ENCODE peak calls at places on chromosomes 2 and 18, in six cellular contexts. One of them, this sample, is unnamed.

GRCh38 chr2:240472078-240472790 is 36.8 kb downstream of the GPC1 start:
- DNase-seq in T-helper 2 cell: no peak
- DNase-seq in stimulated activated CD4-positive, alpha-beta T cell treated with anti-CD3 and anti-CD28 coated beads, Interleukin-2, amount 100 ng/mL, for 48 hours: no peak
- DNase-seq in psoas muscle: no peak
- DNase-seq in adipocyte: no peak
- DNase-seq in NCI-H1048: no peak
- DNase-seq in this sample: no peak

GRCh38 chr2:24404582-24404981 is 44.2 kb upstream of the ITSN2 start:
- DNase-seq in T-helper 2 cell: no peak
- DNase-seq in stimulated activated CD4-positive, alpha-beta T cell treated with anti-CD3 and anti-CD28 coated beads, Interleukin-2, amount 100 ng/mL, for 48 hours: no peak
- DNase-seq in psoas muscle: peak; percentile 62
- DNase-seq in adipocyte: no peak
- DNase-seq in NCI-H1048: no peak
- DNase-seq in this sample: no peak

GRCh38 chr2:44245068-44245861 is 30.0 kb upstream of the SLC3A1 start:
- DNase-seq in T-helper 2 cell: no peak
- DNase-seq in stimulated activated CD4-positive, alpha-beta T cell treated with anti-CD3 and anti-CD28 coated beads, Interleukin-2, amount 100 ng/mL, for 48 hours: no peak
- DNase-seq in psoas muscle: no peak
- DNase-seq in adipocyte: peak; percentile 30
- DNase-seq in NCI-H1048: no peak
- DNase-seq in this sample: peak; percentile 92

GRCh38 chr2:236776695-236777251 is 207.1 kb downstream of the ACKR3 start:
- DNase-seq in T-helper 2 cell: no peak
- DNase-seq in stimulated activated CD4-positive, alpha-beta T cell treated with anti-CD3 and anti-CD28 coated beads, Interleukin-2, amount 100 ng/mL, for 48 hours: no peak
- DNase-seq in psoas muscle: no peak
- DNase-seq in adipocyte: peak; percentile 80
- DNase-seq in NCI-H1048: no peak
- DNase-seq in this sample: no peak

GRCh38 chr18:49340446-49340845 is 120.0 kb downstream of the DYM start:
- DNase-seq in T-helper 2 cell: no peak
- DNase-seq in stimulated activated CD4-positive, alpha-beta T cell treated with anti-CD3 and anti-CD28 coated beads, Interleukin-2, amount 100 ng/mL, for 48 hours: no peak
- DNase-seq in psoas muscle: no peak
- DNase-seq in adipocyte: peak; percentile 17
- DNase-seq in NCI-H1048: no peak
- DNase-seq in this sample: no peak

GRCh38 chr2:212537311-212538155 is 1.1 kb downstream of the ERBB4 start:
- DNase-seq in T-helper 2 cell: no peak
- DNase-seq in stimulated activated CD4-positive, alpha-beta T cell treated with anti-CD3 and anti-CD28 coated beads, Interleukin-2, amount 100 ng/mL, for 48 hours: no peak
- DNase-seq in psoas muscle: peak; percentile 72
- DNase-seq in adipocyte: peak; percentile 45
- DNase-seq in NCI-H1048: no peak
- DNase-seq in this sample: no peak

GRCh38 chr2:105888625-105889024 is 143.9 kb downstream of the NCK2 start:
- DNase-seq in T-helper 2 cell: no peak
- DNase-seq in stimulated activated CD4-positive, alpha-beta T cell treated with anti-CD3 and anti-CD28 coated beads, Interleukin-2, amount 100 ng/mL, for 48 hours: no peak
- DNase-seq in psoas muscle: no peak
- DNase-seq in adipocyte: no peak
- DNase-seq in NCI-H1048: no peak
- DNase-seq in this sample: peak; percentile 48

GRCh38 chr2:226636586-226636985 is 163.0 kb downstream of the IRS1 start:
- DNase-seq in T-helper 2 cell: no peak
- DNase-seq in stimulated activated CD4-positive, alpha-beta T cell treated with anti-CD3 and anti-CD28 coated beads, Interleukin-2, amount 100 ng/mL, for 48 hours: no peak
- DNase-seq in psoas muscle: no peak
- DNase-seq in adipocyte: no peak
- DNase-seq in NCI-H1048: no peak
- DNase-seq in this sample: no peak

GRCh38 chr18:49691177-49691608 is 122.1 kb downstream of the ACAA2 start:
- DNase-seq in T-helper 2 cell: no peak
- DNase-seq in stimulated activated CD4-positive, alpha-beta T cell treated with anti-CD3 and anti-CD28 coated beads, Interleukin-2, amount 100 ng/mL, for 48 hours: no peak
- DNase-seq in psoas muscle: no peak
- DNase-seq in adipocyte: peak; percentile 72
- DNase-seq in NCI-H1048: no peak
- DNase-seq in this sample: peak; percentile 9

GRCh38 chr2:227643990-227644551 is 22.5 kb upstream of the SCYGR5 start:
- DNase-seq in T-helper 2 cell: no peak
- DNase-seq in stimulated activated CD4-positive, alpha-beta T cell treated with anti-CD3 and anti-CD28 coated beads, Interleukin-2, amount 100 ng/mL, for 48 hours: no peak
- DNase-seq in psoas muscle: no peak
- DNase-seq in adipocyte: no peak
- DNase-seq in NCI-H1048: no peak
- DNase-seq in this sample: no peak

GRCh38 chr2:211802611-211803010 is 736.0 kb downstream of the ERBB4 start:
- DNase-seq in T-helper 2 cell: no peak
- DNase-seq in stimulated activated CD4-positive, alpha-beta T cell treated with anti-CD3 and anti-CD28 coated beads, Interleukin-2, amount 100 ng/mL, for 48 hours: no peak
- DNase-seq in psoas muscle: no peak
- DNase-seq in adipocyte: no peak
- DNase-seq in NCI-H1048: no peak
- DNase-seq in this sample: no peak

GRCh38 chr2:23757686-23758433 is 169.1 kb downstream of the ATAD2B start:
- DNase-seq in T-helper 2 cell: no peak
- DNase-seq in stimulated activated CD4-positive, alpha-beta T cell treated with anti-CD3 and anti-CD28 coated beads, Interleukin-2, amount 100 ng/mL, for 48 hours: no peak
- DNase-seq in psoas muscle: no peak
- DNase-seq in adipocyte: peak; percentile 66
- DNase-seq in NCI-H1048: no peak
- DNase-seq in this sample: peak; percentile 88

GRCh38 chr2:66845307-66845706 is 410.4 kb downstream of the MEIS1 start:
- DNase-seq in T-helper 2 cell: no peak
- DNase-seq in stimulated activated CD4-positive, alpha-beta T cell treated with anti-CD3 and anti-CD28 coated beads, Interleukin-2, amount 100 ng/mL, for 48 hours: no peak
- DNase-seq in psoas muscle: no peak
- DNase-seq in adipocyte: no peak
- DNase-seq in NCI-H1048: no peak
- DNase-seq in this sample: no peak

GRCh38 chr2:174555998-174556397 is 41.6 kb downstream of the WIPF1 start:
- DNase-seq in T-helper 2 cell: no peak
- DNase-seq in stimulated activated CD4-positive, alpha-beta T cell treated with anti-CD3 and anti-CD28 coated beads, Interleukin-2, amount 100 ng/mL, for 48 hours: no peak
- DNase-seq in psoas muscle: no peak
- DNase-seq in adipocyte: no peak
- DNase-seq in NCI-H1048: no peak
- DNase-seq in this sample: no peak

GRCh38 chr18:55353806-55354205 is 234.2 kb downstream of the TCF4 start:
- DNase-seq in T-helper 2 cell: no peak
- DNase-seq in stimulated activated CD4-positive, alpha-beta T cell treated with anti-CD3 and anti-CD28 coated beads, Interleukin-2, amount 100 ng/mL, for 48 hours: no peak
- DNase-seq in psoas muscle: no peak
- DNase-seq in adipocyte: no peak
- DNase-seq in NCI-H1048: no peak
- DNase-seq in this sample: no peak

GRCh38 chr18:63016270-63016669 is 300.9 kb downstream of the PHLPP1 start:
- DNase-seq in T-helper 2 cell: peak; percentile 34
- DNase-seq in stimulated activated CD4-positive, alpha-beta T cell treated with anti-CD3 and anti-CD28 coated beads, Interleukin-2, amount 100 ng/mL, for 48 hours: peak; percentile 33
- DNase-seq in psoas muscle: no peak
- DNase-seq in adipocyte: peak; percentile 90
- DNase-seq in NCI-H1048: peak; percentile 57
- DNase-seq in this sample: peak; percentile 65

GRCh38 chr18:58493516-58494253 is 135.2 kb downstream of the ALPK2 start:
- DNase-seq in T-helper 2 cell: peak; percentile 20
- DNase-seq in stimulated activated CD4-positive, alpha-beta T cell treated with anti-CD3 and anti-CD28 coated beads, Interleukin-2, amount 100 ng/mL, for 48 hours: peak; percentile 69
- DNase-seq in psoas muscle: peak; percentile 80
- DNase-seq in adipocyte: peak; percentile 97
- DNase-seq in NCI-H1048: no peak
- DNase-seq in this sample: peak; percentile 85

GRCh38 chr2:229160180-229160579 is 110.9 kb downstream of the PID1 start:
- DNase-seq in T-helper 2 cell: no peak
- DNase-seq in stimulated activated CD4-positive, alpha-beta T cell treated with anti-CD3 and anti-CD28 coated beads, Interleukin-2, amount 100 ng/mL, for 48 hours: no peak
- DNase-seq in psoas muscle: no peak
- DNase-seq in adipocyte: no peak
- DNase-seq in NCI-H1048: no peak
- DNase-seq in this sample: peak; percentile 95

GRCh38 chr2:20110876-20111275 is 59.4 kb upstream of the LAPTM4A start:
- DNase-seq in T-helper 2 cell: no peak
- DNase-seq in stimulated activated CD4-positive, alpha-beta T cell treated with anti-CD3 and anti-CD28 coated beads, Interleukin-2, amount 100 ng/mL, for 48 hours: no peak
- DNase-seq in psoas muscle: no peak
- DNase-seq in adipocyte: no peak
- DNase-seq in NCI-H1048: no peak
- DNase-seq in this sample: no peak

GRCh38 chr18:596288-596881 is 403 bp upstream of the CLUL1 start:
- DNase-seq in T-helper 2 cell: no peak
- DNase-seq in stimulated activated CD4-positive, alpha-beta T cell treated with anti-CD3 and anti-CD28 coated beads, Interleukin-2, amount 100 ng/mL, for 48 hours: peak; percentile 66
- DNase-seq in psoas muscle: no peak
- DNase-seq in adipocyte: no peak
- DNase-seq in NCI-H1048: peak; percentile 64
- DNase-seq in this sample: peak; percentile 68

GRCh38 chr18:5918196-5918595 is 22.9 kb upstream of the TMEM200C start:
- DNase-seq in T-helper 2 cell: no peak
- DNase-seq in stimulated activated CD4-positive, alpha-beta T cell treated with anti-CD3 and anti-CD28 coated beads, Interleukin-2, amount 100 ng/mL, for 48 hours: no peak
- DNase-seq in psoas muscle: no peak
- DNase-seq in adipocyte: no peak
- DNase-seq in NCI-H1048: no peak
- DNase-seq in this sample: no peak

GRCh38 chr2:72583376-72583775 is 242.5 kb downstream of the EXOC6B start:
- DNase-seq in T-helper 2 cell: no peak
- DNase-seq in stimulated activated CD4-positive, alpha-beta T cell treated with anti-CD3 and anti-CD28 coated beads, Interleukin-2, amount 100 ng/mL, for 48 hours: no peak
- DNase-seq in psoas muscle: no peak
- DNase-seq in adipocyte: peak; percentile 62
- DNase-seq in NCI-H1048: no peak
- DNase-seq in this sample: no peak

GRCh38 chr2:134138115-134138514 is 115.8 kb upstream of the MGAT5 start:
- DNase-seq in T-helper 2 cell: no peak
- DNase-seq in stimulated activated CD4-positive, alpha-beta T cell treated with anti-CD3 and anti-CD28 coated beads, Interleukin-2, amount 100 ng/mL, for 48 hours: no peak
- DNase-seq in psoas muscle: no peak
- DNase-seq in adipocyte: peak; percentile 30
- DNase-seq in NCI-H1048: no peak
- DNase-seq in this sample: no peak

GRCh38 chr18:9434240-9434701 is 41.0 kb upstream of the RALBP1 start:
- DNase-seq in T-helper 2 cell: no peak
- DNase-seq in stimulated activated CD4-positive, alpha-beta T cell treated with anti-CD3 and anti-CD28 coated beads, Interleukin-2, amount 100 ng/mL, for 48 hours: no peak
- DNase-seq in psoas muscle: no peak
- DNase-seq in adipocyte: no peak
- DNase-seq in NCI-H1048: no peak
- DNase-seq in this sample: no peak

GRCh38 chr18:9234528-9234927 is 97.9 kb downstream of the ANKRD12 start:
- DNase-seq in T-helper 2 cell: no peak
- DNase-seq in stimulated activated CD4-positive, alpha-beta T cell treated with anti-CD3 and anti-CD28 coated beads, Interleukin-2, amount 100 ng/mL, for 48 hours: no peak
- DNase-seq in psoas muscle: no peak
- DNase-seq in adipocyte: no peak
- DNase-seq in NCI-H1048: no peak
- DNase-seq in this sample: no peak

GRCh38 chr2:118474151-118474561 is 373.3 kb downstream of the EN1 start:
- DNase-seq in T-helper 2 cell: no peak
- DNase-seq in stimulated activated CD4-positive, alpha-beta T cell treated with anti-CD3 and anti-CD28 coated beads, Interleukin-2, amount 100 ng/mL, for 48 hours: no peak
- DNase-seq in psoas muscle: no peak
- DNase-seq in adipocyte: no peak
- DNase-seq in NCI-H1048: no peak
- DNase-seq in this sample: no peak

GRCh38 chr2:57881998-57882884 is 164.4 kb upstream of the VRK2 start:
- DNase-seq in T-helper 2 cell: no peak
- DNase-seq in stimulated activated CD4-positive, alpha-beta T cell treated with anti-CD3 and anti-CD28 coated beads, Interleukin-2, amount 100 ng/mL, for 48 hours: no peak
- DNase-seq in psoas muscle: no peak
- DNase-seq in adipocyte: peak; percentile 15
- DNase-seq in NCI-H1048: no peak
- DNase-seq in this sample: peak; percentile 72

GRCh38 chr2:95287336-95287735 is 9.8 kb upstream of the KCNIP3 start:
- DNase-seq in T-helper 2 cell: no peak
- DNase-seq in stimulated activated CD4-positive, alpha-beta T cell treated with anti-CD3 and anti-CD28 coated beads, Interleukin-2, amount 100 ng/mL, for 48 hours: no peak
- DNase-seq in psoas muscle: no peak
- DNase-seq in adipocyte: no peak
- DNase-seq in NCI-H1048: no peak
- DNase-seq in this sample: no peak

GRCh38 chr18:12686100-12686499 is 16.4 kb downstream of the CEP76 start:
- DNase-seq in T-helper 2 cell: no peak
- DNase-seq in stimulated activated CD4-positive, alpha-beta T cell treated with anti-CD3 and anti-CD28 coated beads, Interleukin-2, amount 100 ng/mL, for 48 hours: no peak
- DNase-seq in psoas muscle: no peak
- DNase-seq in adipocyte: no peak
- DNase-seq in NCI-H1048: no peak
- DNase-seq in this sample: no peak

GRCh38 chr2:179422037-179422643 is 157.5 kb upstream of the SESTD1 start:
- DNase-seq in T-helper 2 cell: no peak
- DNase-seq in stimulated activated CD4-positive, alpha-beta T cell treated with anti-CD3 and anti-CD28 coated beads, Interleukin-2, amount 100 ng/mL, for 48 hours: peak; percentile 41
- DNase-seq in psoas muscle: peak; percentile 76
- DNase-seq in adipocyte: peak; percentile 91
- DNase-seq in NCI-H1048: no peak
- DNase-seq in this sample: peak; percentile 49

GRCh38 chr2:235018838-235019237 is 67.0 kb downstream of the SH3BP4 start:
- DNase-seq in T-helper 2 cell: no peak
- DNase-seq in stimulated activated CD4-positive, alpha-beta T cell treated with anti-CD3 and anti-CD28 coated beads, Interleukin-2, amount 100 ng/mL, for 48 hours: no peak
- DNase-seq in psoas muscle: peak; percentile 15
- DNase-seq in adipocyte: no peak
- DNase-seq in NCI-H1048: no peak
- DNase-seq in this sample: no peak

GRCh38 chr2:47299555-47299954 is 103.4 kb upstream of the MSH2 start:
- DNase-seq in T-helper 2 cell: no peak
- DNase-seq in stimulated activated CD4-positive, alpha-beta T cell treated with anti-CD3 and anti-CD28 coated beads, Interleukin-2, amount 100 ng/mL, for 48 hours: no peak
- DNase-seq in psoas muscle: peak; percentile 80
- DNase-seq in adipocyte: peak; percentile 35
- DNase-seq in NCI-H1048: no peak
- DNase-seq in this sample: peak; percentile 61

GRCh38 chr2:199458017-199458805 is 472 bp upstream of the SATB2 start:
- DNase-seq in T-helper 2 cell: no peak
- DNase-seq in stimulated activated CD4-positive, alpha-beta T cell treated with anti-CD3 and anti-CD28 coated beads, Interleukin-2, amount 100 ng/mL, for 48 hours: no peak
- DNase-seq in psoas muscle: peak; percentile 59
- DNase-seq in adipocyte: peak; percentile 76
- DNase-seq in NCI-H1048: no peak
- DNase-seq in this sample: no peak

GRCh38 chr18:50162486-50163304 is 32.3 kb downstream of the MYO5B start:
- DNase-seq in T-helper 2 cell: no peak
- DNase-seq in stimulated activated CD4-positive, alpha-beta T cell treated with anti-CD3 and anti-CD28 coated beads, Interleukin-2, amount 100 ng/mL, for 48 hours: no peak
- DNase-seq in psoas muscle: no peak
- DNase-seq in adipocyte: no peak
- DNase-seq in NCI-H1048: no peak
- DNase-seq in this sample: no peak

GRCh38 chr2:214497489-214497888 is 86.6 kb downstream of the VWC2L start:
- DNase-seq in T-helper 2 cell: no peak
- DNase-seq in stimulated activated CD4-positive, alpha-beta T cell treated with anti-CD3 and anti-CD28 coated beads, Interleukin-2, amount 100 ng/mL, for 48 hours: no peak
- DNase-seq in psoas muscle: no peak
- DNase-seq in adipocyte: peak; percentile 29
- DNase-seq in NCI-H1048: no peak
- DNase-seq in this sample: no peak

GRCh38 chr2:130874512-130874911 is 37.8 kb downstream of the ARHGEF4 start:
- DNase-seq in T-helper 2 cell: no peak
- DNase-seq in stimulated activated CD4-positive, alpha-beta T cell treated with anti-CD3 and anti-CD28 coated beads, Interleukin-2, amount 100 ng/mL, for 48 hours: no peak
- DNase-seq in psoas muscle: no peak
- DNase-seq in adipocyte: no peak
- DNase-seq in NCI-H1048: no peak
- DNase-seq in this sample: no peak

This sample was measured in small intestine.